ENCODE peak calls at places on chromosomes 1 and 21, in ten cellular contexts. Z, I, T, E, X, D, Y, R, W and U are unnamed samples.

GRCh38 chr1:235712812-235713211 is 63.2 kb upstream of the GNG4 start:
- DNase-seq in Z (no peak), I (no peak), T (no peak), E (no peak), X (no peak), D (no peak), Y (no peak), R (no peak), W (no peak), U (no peak)

GRCh38 chr1:38831753-38832734 is 27.5 kb downstream of the RRAGC start:
- DNase-seq in Z (no peak), I (no peak), T (no peak), E (no peak), X (no peak), D (no peak), Y (no peak), R (no peak), W (no peak), U (no peak)

GRCh38 chr1:110150330-110151174 is at the start of gene SLC6A17:
- DNase-seq in Z (peak; percentile 82), I (peak; percentile 31), T (no peak), E (peak; percentile 64), X (no peak), D (peak; percentile 75), Y (peak; percentile 55), R (no peak), W (no peak), U (no peak)

GRCh38 chr1:191174298-191174697 is 696.6 kb upstream of the BRINP3 start:
- DNase-seq in Z (no peak), I (no peak), T (no peak), E (no peak), X (no peak), D (peak; percentile 13), Y (peak; percentile 1), R (no peak), W (no peak), U (no peak)

GRCh38 chr1:44644806-44645205 is 29.5 kb downstream of the TMEM53 start:
- DNase-seq in Z (no peak), I (no peak), T (no peak), E (no peak), X (no peak), D (no peak), Y (no peak), R (no peak), W (no peak), U (no peak)

GRCh38 chr1:43757343-43758053 is 50.2 kb downstream of the ST3GAL3 start:
- DNase-seq in Z (no peak), I (no peak), T (no peak), E (no peak), X (no peak), D (no peak), Y (no peak), R (no peak), W (no peak), U (no peak)

GRCh38 chr21:43300496-43301423 is 126.2 kb downstream of the SIK1 start:
- DNase-seq in Z (no peak), I (no peak), T (no peak), E (peak; percentile 33), X (no peak), D (no peak), Y (peak; percentile 49), R (no peak), W (no peak), U (no peak)

GRCh38 chr1:204323887-204324286 is 35.8 kb downstream of the PLEKHA6 start:
- DNase-seq in Z (no peak), I (no peak), T (no peak), E (peak; percentile 86), X (no peak), D (no peak), Y (peak; percentile 44), R (peak; percentile 22), W (no peak), U (no peak)

GRCh38 chr21:34364921-34365320 is 1.1 kb downstream of the KCNE2 start:
- DNase-seq in Z (peak; percentile 4), I (no peak), T (peak; percentile 21), E (no peak), X (no peak), D (no peak), Y (no peak), R (no peak), W (no peak), U (no peak)

GRCh38 chr1:205082431-205082830 is 1.8 kb downstream of the TMEM81 start:
- DNase-seq in Z (no peak), I (no peak), T (no peak), E (no peak), X (no peak), D (peak; percentile 64), Y (no peak), R (no peak), W (no peak), U (no peak)

DNA sequence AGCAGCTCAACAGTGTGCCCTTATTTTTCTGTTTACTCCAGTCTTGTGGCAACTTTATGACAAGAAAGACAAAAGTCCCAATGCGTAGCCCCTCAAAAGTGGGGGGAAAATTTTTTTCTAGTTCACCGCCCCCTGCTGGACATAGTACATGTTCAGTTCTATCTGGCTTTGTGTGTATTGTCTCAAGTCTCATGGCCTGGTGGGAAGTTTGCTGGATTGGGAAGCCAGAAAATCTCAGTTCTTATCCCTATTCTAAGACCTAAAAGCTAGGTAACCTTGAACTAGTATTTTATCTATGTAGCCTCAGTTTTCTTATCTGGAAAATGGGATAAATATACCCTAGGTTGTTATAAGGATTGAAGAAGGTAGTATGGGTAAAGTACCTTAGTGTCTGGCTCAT is 55.8 kb upstream of the LDLRAP1 start:
- DNase-seq in Z (no peak), I (peak; percentile 40), T (no peak), E (no peak), X (no peak), D (peak; percentile 39), Y (no peak), R (no peak), W (no peak), U (no peak)
- TF ChIP-seq CTCF in Z (peak; percentile 74), I (peak; percentile 63), T (no peak), E (peak; percentile 50), X (no peak), D (peak; percentile 59), Y (peak; percentile 49), R (peak; percentile 38), W (peak; percentile 34), U (peak; percentile 67)

GRCh38 chr1:111419037-111419436 is 8.5 kb downstream of the OVGP1 start:
- DNase-seq in Z (no peak), I (no peak), T (no peak), E (no peak), X (no peak), D (no peak), Y (no peak), R (no peak), W (no peak), U (no peak)

GRCh38 chr1:111420377-111420776 is 7.2 kb downstream of the OVGP1 start:
- DNase-seq in Z (no peak), I (no peak), T (no peak), E (no peak), X (no peak), D (no peak), Y (no peak), R (no peak), W (no peak), U (no peak)

GRCh38 chr1:111424281-111424680 is 3.3 kb downstream of the OVGP1 start:
- DNase-seq in Z (no peak), I (no peak), T (no peak), E (no peak), X (no peak), D (no peak), Y (no peak), R (no peak), W (no peak), U (no peak)

GRCh38 chr1:111417755-111418154 is 9.8 kb downstream of the OVGP1 start:
- DNase-seq in Z (no peak), I (no peak), T (no peak), E (peak; percentile 7), X (no peak), D (no peak), Y (no peak), R (no peak), W (no peak), U (no peak)

GRCh38 chr1:111422546-111423391 is 4.8 kb downstream of the OVGP1 start:
- DNase-seq in Z (no peak), I (no peak), T (no peak), E (no peak), X (no peak), D (no peak), Y (peak; percentile 3), R (no peak), W (no peak), U (no peak)
- TF ChIP-seq CTCF in Z (no peak), I (no peak), T (no peak), E (no peak), X (no peak), D (no peak), Y (no peak), R (no peak), W (no peak), U (no peak)

DNA sequence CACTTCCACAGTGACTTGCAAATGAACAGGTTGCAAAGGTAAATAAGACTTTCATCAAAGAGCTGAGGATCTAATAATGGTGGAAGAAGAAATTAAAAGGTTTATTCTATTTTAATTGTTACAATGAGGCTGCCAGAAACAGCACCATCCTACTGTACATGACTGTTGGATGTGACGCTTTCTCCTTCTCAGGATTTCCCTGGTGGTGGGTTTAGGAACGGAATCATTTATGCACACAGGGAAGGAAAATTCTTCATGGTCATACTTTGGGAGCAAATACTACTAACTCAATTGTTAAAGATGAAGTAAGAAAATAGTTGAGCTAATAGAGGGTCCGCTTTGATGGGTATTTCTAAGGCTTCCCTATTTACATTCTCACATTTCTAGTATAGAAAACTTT is 22.2 kb upstream of the LYPLAL1 start:
- DNase-seq in Z (no peak), I (no peak), T (no peak), E (no peak), X (no peak), D (no peak), Y (no peak), R (no peak), W (no peak), U (no peak)
- TF ChIP-seq CTCF in Z (peak; percentile 52), I (no peak), T (no peak), E (no peak), X (no peak), D (no peak), Y (no peak), R (no peak), W (no peak), U (no peak)

GRCh38 chr1:52973843-52974242 is 46.8 kb downstream of the SCP2 start:
- DNase-seq in Z (no peak), I (no peak), T (no peak), E (no peak), X (no peak), D (no peak), Y (no peak), R (no peak), W (no peak), U (no peak)

GRCh38 chr1:52967666-52968065 is 40.6 kb downstream of the SCP2 start:
- DNase-seq in Z (no peak), I (no peak), T (no peak), E (no peak), X (no peak), D (no peak), Y (no peak), R (no peak), W (no peak), U (no peak)

DNA sequence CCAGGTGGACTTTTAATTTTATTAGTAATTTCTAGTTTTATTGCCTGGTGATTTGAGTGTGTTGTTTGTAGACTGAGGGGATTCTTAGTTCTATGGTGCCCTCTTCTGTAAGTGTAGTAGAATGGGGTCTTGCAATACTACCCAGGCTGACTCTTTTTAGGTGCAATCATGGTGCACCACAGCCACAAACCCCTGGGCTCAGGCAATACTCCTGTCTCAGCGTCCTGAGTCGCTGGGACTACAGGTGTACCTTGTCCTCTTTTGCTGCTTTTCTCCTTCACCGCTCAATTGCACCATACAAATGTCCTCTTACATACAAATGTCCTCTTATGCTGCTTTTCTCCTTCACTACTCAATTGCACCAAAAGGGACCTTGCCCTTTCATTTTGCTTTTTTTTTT is 43.1 kb downstream of the SCP2 start:
- DNase-seq in Z (peak; percentile 70), I (no peak), T (no peak), E (peak; percentile 47), X (no peak), D (peak; percentile 33), Y (peak; percentile 55), R (no peak), W (no peak), U (no peak)
- TF ChIP-seq CTCF in Z (peak; percentile 74), I (peak; percentile 42), T (no peak), E (peak; percentile 30), X (no peak), D (peak; percentile 52), Y (peak; percentile 34), R (peak; percentile 14), W (no peak), U (no peak)